ENCODE peak calls at places on chromosomes 2 and 18, in seven cellular contexts. G is brain microvascular endothelial cell, O is AG10803, N is astrocyte, L is mesothelial cell of epicardium, T is ovary, M is GM06990. H is an unnamed sample.

GRCh38 chr2:36456227-36456788 is 100.7 kb downstream of the CRIM1 start:
- DNase-seq in G (peak), M (no peak), T (peak), L (no peak), O (peak), N (peak), H (peak)

GRCh38 chr2:240259924-240260529 is 119.6 kb upstream of the OTOS start:
- DNase-seq in L (no peak), G (no peak), N (no peak), O (no peak), T (peak), M (no peak), H (no peak)

GRCh38 chr2:231900486-231900942 is 25.7 kb downstream of the NPPC start:
- DNase-seq in M (peak), N (peak), L (peak), T (no peak), O (peak), G (peak), H (peak)

GRCh38 chr18:10070581-10071000 is 156.8 kb downstream of the VAPA start:
- DNase-seq in N (peak), O (peak), G (no peak), L (no peak), M (no peak), T (no peak), H (no peak)

GRCh38 chr2:39429738-39430137 is 7.3 kb downstream of the MAP4K3 start:
- DNase-seq in N (no peak), L (no peak), M (no peak), O (no peak), G (no peak), T (no peak), H (no peak)

GRCh38 chr2:134212726-134213125 is 41.1 kb upstream of the MGAT5 start:
- DNase-seq in T (no peak), N (no peak), L (no peak), M (no peak), G (no peak), O (no peak), H (no peak)

GRCh38 chr2:95734976-95735890 is 143.4 kb downstream of the TRIM43 start:
- DNase-seq in G (no peak), L (no peak), N (no peak), M (peak), T (no peak), O (no peak), H (no peak)

GRCh38 chr2:33598472-33599174 is 476 bp downstream of the FAM98A start:
- DNase-seq in N (peak), G (peak), T (peak), L (peak), M (peak), O (peak), H (peak)

GRCh38 chr2:219287569-219288265 is 8.6 kb downstream of the DNAJB2 start:
- DNase-seq in L (no peak), M (no peak), N (no peak), O (no peak), T (peak), G (no peak), H (no peak)

GRCh38 chr2:112959109-112959591 is 18.7 kb upstream of the IL36G start:
- DNase-seq in T (no peak), M (no peak), O (no peak), L (no peak), G (no peak), N (no peak), H (peak)

GRCh38 chr2:127683766-127684165 is 8.4 kb upstream of the LIMS2 start:
- DNase-seq in L (no peak), T (peak), O (peak), N (peak), M (no peak), G (no peak), H (peak)

GRCh38 chr2:113965644-113966043 is 75.8 kb downstream of the ACTR3 start:
- DNase-seq in O (peak), M (no peak), G (peak), T (no peak), L (no peak), N (peak), H (peak)

GRCh38 chr2:106885981-106886915 is at the start of gene ST6GAL2:
- DNase-seq in L (peak), N (no peak), G (no peak), M (peak), O (no peak), T (peak), H (no peak)

GRCh38 chr18:42798606-42799005 is 316.9 kb downstream of the RIT2 start:
- DNase-seq in O (no peak), T (no peak), M (no peak), G (no peak), L (no peak), N (no peak), H (no peak)

GRCh38 chr2:47309952-47310800 is 92.8 kb upstream of the MSH2 start:
- DNase-seq in N (peak), O (peak), L (no peak), T (no peak), G (no peak), M (peak), H (peak)

GRCh38 chr18:44682871-44683221 is 2.2 kb downstream of the SETBP1 start:
- DNase-seq in N (no peak), M (no peak), O (no peak), T (peak), G (no peak), L (no peak), H (no peak)

GRCh38 chr2:9191044-9191481 is 15.5 kb upstream of the ASAP2 start:
- DNase-seq in T (peak), O (peak), M (no peak), L (no peak), G (peak), N (peak), H (peak)

GRCh38 chr2:12325806-12326205 is 390.9 kb upstream of the TRIB2 start:
- DNase-seq in O (no peak), G (peak), L (no peak), M (no peak), N (peak), T (no peak), H (peak)

GRCh38 chr2:217685255-217685605 is 317.6 kb downstream of the TNS1 start:
- DNase-seq in T (no peak), M (no peak), L (no peak), O (peak), G (peak), N (peak), H (peak)

GRCh38 chr2:218002792-218003191 is at the start of gene TNS1:
- DNase-seq in L (no peak), N (peak), T (peak), O (peak), M (no peak), G (no peak), H (peak)

DNA sequence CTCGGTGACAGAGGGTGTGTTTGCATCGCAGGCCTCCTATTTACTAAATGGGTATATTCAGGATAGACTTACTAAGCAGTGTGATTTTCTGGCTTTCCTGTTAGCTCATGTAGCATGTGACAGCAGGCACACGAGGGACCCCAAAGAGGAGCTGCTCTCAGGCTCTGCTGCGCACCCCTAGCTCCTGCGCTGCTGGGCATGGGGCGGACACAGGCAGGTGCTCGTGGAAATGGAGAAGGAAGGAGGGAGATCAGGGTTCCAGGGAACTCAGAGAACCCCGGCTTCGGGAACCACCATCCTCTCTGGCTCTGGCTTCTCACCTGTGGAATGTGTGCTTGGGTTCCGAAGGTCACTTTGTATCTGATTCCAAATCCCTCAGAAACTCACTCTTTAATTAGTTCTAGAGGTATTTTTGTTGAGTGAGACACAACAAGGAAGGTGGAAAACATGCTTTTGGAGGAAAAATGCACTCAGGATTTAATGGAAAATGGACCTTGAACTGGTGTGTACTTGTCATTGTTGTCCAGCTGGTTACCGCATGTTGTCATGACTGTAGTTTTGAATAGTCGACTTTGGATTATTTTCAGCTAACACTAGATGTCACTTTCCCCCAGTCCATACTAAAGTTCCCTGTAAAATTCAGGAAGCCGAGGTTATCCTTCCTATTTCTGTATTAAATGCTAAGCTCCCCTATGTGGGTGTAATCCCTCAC is 3.5 kb downstream of the SNTG2 start:
- DNase-seq in O (peak), M (no peak), N (peak), L (no peak), T (no peak), G (no peak), H (peak)
- TF ChIP-seq CTCF in O (peak), M (no peak), N (peak), L (no peak), T (no peak), G (peak), H (no peak)

DNA sequence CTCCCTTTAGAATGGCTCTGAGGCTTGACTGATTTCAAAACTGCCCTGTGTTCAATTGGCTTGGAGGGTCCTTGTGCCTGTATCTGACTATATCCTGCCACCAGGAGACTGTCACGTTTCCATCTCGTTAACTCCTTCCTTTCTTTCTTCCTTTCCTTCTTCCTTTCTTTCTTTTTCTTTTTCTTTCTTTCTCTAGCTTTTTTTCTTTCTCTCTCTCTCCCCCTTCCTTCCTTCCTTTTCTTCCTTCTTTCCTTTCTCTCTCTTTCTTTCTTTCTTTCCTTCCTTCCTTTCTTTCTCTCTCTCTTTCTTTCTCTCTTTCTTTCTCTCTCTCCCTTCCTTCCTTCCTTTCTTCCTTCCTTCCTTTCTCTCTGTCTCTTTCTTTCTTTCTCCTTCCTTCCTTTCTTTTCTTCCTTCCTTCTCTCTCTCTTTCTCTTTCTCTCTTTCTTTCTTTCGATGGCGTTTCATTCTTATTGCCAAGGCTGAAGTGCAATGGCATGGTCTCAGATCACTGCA is 38.1 kb upstream of the EML6 start:
- DNase-seq in G (no peak), T (no peak), M (no peak), O (no peak), L (no peak), N (no peak), H (no peak)
- TF ChIP-seq CTCF in G (no peak), T (no peak), M (no peak), O (no peak), L (no peak), N (no peak), H (no peak)

DNA sequence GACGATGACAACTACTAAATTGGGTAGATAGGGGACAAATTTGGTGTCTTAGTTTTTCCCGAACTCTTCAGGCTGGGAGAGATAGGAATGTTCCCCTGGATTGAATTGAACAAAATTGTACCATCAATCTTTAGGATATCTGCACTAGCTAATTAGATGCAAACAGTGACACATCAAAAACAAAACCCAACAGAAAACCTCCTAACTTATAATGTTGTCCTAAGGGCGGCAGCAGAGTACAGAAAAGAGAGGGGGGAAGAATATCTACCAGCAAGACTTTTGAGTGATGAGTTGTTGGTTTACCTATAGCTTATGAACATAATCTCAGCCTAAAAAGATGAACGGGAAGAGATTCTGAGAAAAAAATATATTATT is 342.9 kb downstream of the INSIG2 start:
- DNase-seq in L (no peak), N (peak), O (peak), G (no peak), M (no peak), T (no peak), H (no peak)
- TF ChIP-seq CTCF in L (no peak), N (peak), O (peak), G (no peak), M (no peak), T (no peak), H (peak)

GRCh38 chr2:241859436-241860183 is 916 bp upstream of the PDCD1 start:
- DNase-seq in O (no peak), T (peak), G (no peak), M (peak), L (peak), N (no peak), H (peak)
- TF ChIP-seq CTCF in O (no peak), T (peak), G (peak), M (peak), L (no peak), N (no peak), H (no peak)

GRCh38 chr2:86623549-86624547 is at the start of gene RNF103:
- DNase-seq in G (peak), M (peak), L (peak), N (peak), T (peak), O (peak), H (peak)

GRCh38 chr2:86622409-86622877 is 1.2 kb downstream of the RNF103 start:
- DNase-seq in G (no peak), T (peak), M (peak), N (no peak), L (no peak), O (peak), H (peak)

GRCh38 chr2:86617738-86618137 is 5.9 kb downstream of the RNF103 start:
- DNase-seq in M (no peak), L (no peak), O (no peak), G (no peak), T (no peak), N (no peak), H (no peak)

GRCh38 chr2:86622878-86623548 is 652 bp downstream of the RNF103 start:
- DNase-seq in L (peak), G (peak), T (peak), M (no peak), N (no peak), O (no peak), H (no peak)

GRCh38 chr2:86621290-86621943 is 2.2 kb downstream of the RNF103 start:
- DNase-seq in T (no peak), O (no peak), L (no peak), M (no peak), N (peak), G (no peak), H (peak)
- TF ChIP-seq CTCF in T (no peak), O (peak), L (no peak), M (no peak), N (no peak), G (no peak), H (peak)

H was measured in fibroblast of the aortic adventitia.